ENCODE peak calls at places on chromosome 15, in nine cellular contexts. B is HCT116, R is RWPE1, Z is fibroblast of lung, P is cardiac muscle cell, D is brain microvascular endothelial cell, V is body of pancreas, T is tibial artery, L is astrocyte. M is an unnamed sample.
A peak's percentile ranks its signal among the peaks of the same experiment; 100 is the strongest.

GRCh38 chr15:67411491-67411890 is 109.4 kb upstream of the C15orf61 start:
- DNase-seq in V (no peak), B (no peak), P (no peak), Z (no peak), D (no peak), T (no peak), L (peak; percentile 8), R (no peak), M (no peak)

GRCh38 chr15:58441376-58442070 is 9.7 kb downstream of the LIPC start:
- DNase-seq in B (no peak), D (peak; percentile 50), P (no peak), Z (peak; percentile 77), R (peak; percentile 74), T (no peak), V (no peak), L (peak; percentile 86), M (peak; percentile 62)

GRCh38 chr15:83207622-83208356 is at the start of gene HDGFL3:
- DNase-seq in D (peak; percentile 51), P (peak; percentile 75), Z (peak; percentile 65), T (peak; percentile 82), L (peak; percentile 29), V (peak; percentile 53), B (no peak), R (peak; percentile 73), M (no peak)

GRCh38 chr15:25087137-25087536 is 132.3 kb downstream of the SNRPN start:
- DNase-seq in V (no peak), L (no peak), R (no peak), T (peak; percentile 20), P (no peak), B (no peak), D (no peak), Z (no peak), M (no peak)

GRCh38 chr15:72227192-72227586 is 3.8 kb downstream of the PKM start:
- DNase-seq in P (no peak), B (peak; percentile 59), L (peak; percentile 91), Z (peak; percentile 79), R (peak; percentile 86), D (peak; percentile 73), V (no peak), T (peak; percentile 65), M (no peak)

GRCh38 chr15:77753238-77753873 is 120.6 kb upstream of the LINGO1 start:
- DNase-seq in T (no peak), D (peak; percentile 4), L (no peak), B (no peak), R (peak; percentile 30), P (peak; percentile 84), V (no peak), Z (no peak), M (no peak)

GRCh38 chr15:76342046-76342381 is 5.4 kb downstream of the ISL2 start:
- DNase-seq in V (no peak), P (no peak), T (no peak), B (no peak), D (no peak), R (no peak), Z (no peak), L (no peak), M (no peak)

GRCh38 chr15:25803541-25803940 is 59.6 kb downstream of the ATP10A start:
- DNase-seq in B (no peak), L (no peak), P (no peak), R (no peak), Z (no peak), V (no peak), T (peak; percentile 64), D (no peak), M (no peak)

GRCh38 chr15:74121040-74121439 is 9.3 kb upstream of the ISLR2 start:
- DNase-seq in R (no peak), L (no peak), D (no peak), P (no peak), B (no peak), V (no peak), Z (no peak), T (no peak), M (no peak)

GRCh38 chr15:101120961-101121360 is 130.9 kb downstream of the CHSY1 start:
- DNase-seq in B (no peak), D (no peak), R (no peak), T (no peak), Z (no peak), L (no peak), V (no peak), P (no peak), M (no peak)

GRCh38 chr15:63109498-63110290 is 12.0 kb upstream of the LACTB start:
- DNase-seq in D (peak; percentile 72), R (no peak), Z (no peak), L (peak; percentile 61), B (no peak), T (no peak), P (no peak), V (no peak), M (no peak)
- TF ChIP-seq CTCF in D (no peak), R (no peak), Z (no peak), L (no peak), B (no peak), T (no peak), P (no peak), V (no peak), M (no peak)

DNA sequence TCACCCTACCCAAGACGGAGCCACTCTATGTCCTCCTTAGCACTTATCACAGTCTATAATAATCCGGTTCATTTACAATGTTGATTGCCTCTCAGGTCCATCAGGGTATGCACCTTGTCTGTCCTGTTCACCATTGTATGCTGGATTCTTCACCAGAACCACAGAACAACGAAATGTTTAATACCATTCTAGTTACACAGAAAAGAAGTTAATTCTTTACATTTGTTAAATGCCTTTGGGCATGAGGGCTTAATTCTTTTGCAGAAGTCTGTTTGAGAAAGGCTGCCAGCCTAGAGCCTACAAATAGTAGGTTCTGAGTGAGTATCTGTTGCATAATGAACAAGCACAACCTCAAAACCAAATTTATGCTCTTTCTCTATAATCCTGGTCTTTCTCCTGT is 22.6 kb downstream of the TTC23 start:
- DNase-seq in P (no peak), T (no peak), L (no peak), D (no peak), V (no peak), R (no peak), B (no peak), Z (no peak), M (no peak)
- H3K27ac ChIP-seq in P (no peak overlapping the region), T (no peak overlapping the region), L (no peak overlapping the region), D (no peak overlapping the region), V (no peak overlapping the region), R (no peak overlapping the region), B (no peak overlapping the region), Z (no peak overlapping the region), M (no peak overlapping the region)

GRCh38 chr15:51864408-51865056 is 35.1 kb downstream of the TMOD3 start:
- DNase-seq in P (no peak), R (peak; percentile 95), D (no peak), V (no peak), L (peak; percentile 46), B (peak; percentile 90), Z (no peak), T (no peak), M (no peak)
- TF ChIP-seq CTCF in P (no peak), R (no peak), D (no peak), V (no peak), L (no peak), B (no peak), Z (no peak), T (no peak), M (no peak)

DNA sequence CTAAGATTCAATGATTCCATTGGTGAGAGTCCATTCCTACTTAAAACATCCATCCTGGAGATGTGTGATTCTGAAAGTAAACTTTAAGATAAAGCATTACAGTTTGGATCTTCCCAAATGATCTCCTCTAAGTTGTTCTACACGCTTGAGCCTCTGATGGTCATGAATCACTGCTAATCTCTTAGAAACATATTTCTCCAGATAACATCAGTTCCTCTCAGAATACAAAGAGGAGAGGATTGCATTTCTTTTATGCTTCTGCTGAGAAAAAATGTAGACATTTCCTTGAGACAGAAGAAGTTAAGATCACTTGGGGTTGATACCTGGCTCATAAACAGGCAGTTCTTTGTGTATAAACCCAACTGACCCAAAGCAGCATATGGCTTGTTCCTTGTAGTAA is 281.2 kb upstream of the DPH6 start:
- DNase-seq in T (no peak), Z (no peak), P (no peak), L (peak; percentile 49), D (peak; percentile 28), R (no peak), B (no peak), V (no peak), M (no peak)
- H3K27ac ChIP-seq in T (no peak overlapping the region), Z (no peak overlapping the region), P (no peak overlapping the region), L (no peak overlapping the region), D (no peak overlapping the region), R (no peak overlapping the region), B (no peak overlapping the region), V (no peak overlapping the region), M (no peak overlapping the region)

DNA sequence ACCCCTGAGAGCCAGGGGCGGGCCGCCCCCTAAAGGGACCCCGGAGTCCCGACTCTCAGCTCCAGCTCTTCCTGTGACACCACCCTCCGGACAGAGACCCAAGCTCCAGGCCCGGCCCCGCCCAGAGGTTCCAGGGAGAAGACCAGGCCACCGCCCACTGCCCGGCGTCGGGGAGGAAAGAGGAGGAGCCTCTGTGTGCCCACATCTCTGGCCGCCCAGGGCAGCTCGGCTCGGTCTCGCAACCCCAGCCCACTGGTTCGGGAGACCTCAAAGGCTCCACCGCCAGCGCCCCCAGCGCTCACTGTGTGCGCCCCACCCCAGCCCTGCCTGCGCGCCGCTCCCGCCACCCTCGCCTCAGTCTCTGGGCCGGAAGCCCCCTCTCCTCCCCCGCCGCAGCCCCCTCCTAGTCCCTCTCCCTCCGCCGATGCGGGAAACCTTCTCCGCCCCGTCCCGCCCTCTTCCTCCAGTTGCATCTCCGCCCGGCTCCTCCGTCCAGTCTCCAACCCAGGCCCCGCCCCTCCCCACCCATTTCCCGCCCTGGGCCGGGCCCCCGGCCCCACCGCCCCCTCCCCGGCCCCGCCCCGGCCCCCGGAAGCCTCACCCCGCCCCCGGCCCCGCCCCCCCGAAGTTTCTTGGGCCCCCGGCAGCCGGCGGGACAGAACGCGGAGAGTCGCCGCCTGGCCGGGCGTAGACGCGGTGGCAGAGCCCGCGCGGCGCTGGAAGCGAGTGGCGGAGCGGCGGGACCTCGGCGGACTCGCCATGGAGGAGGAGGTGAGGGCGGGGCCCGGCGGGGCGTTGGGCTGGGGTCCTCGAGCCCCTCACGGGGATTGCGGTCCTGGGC is at the start of gene PLEKHO2:
- DNase-seq in V (peak; percentile 95), R (peak; percentile 98), B (peak; percentile 73), D (peak; percentile 89), L (peak; percentile 85), P (peak; percentile 95), T (peak; percentile 98), Z (peak; percentile 96), M (peak; percentile 87)
- TF ChIP-seq CTCF in V (peak; percentile 21), R (no peak), B (no peak), D (no peak), L (no peak), P (peak; percentile 12), T (peak; percentile 35), Z (no peak), M (no peak)

GRCh38 chr15:63050737-63051700 is 8.5 kb downstream of the TPM1 start:
- DNase-seq in D (peak; percentile 28), Z (peak; percentile 97), L (peak; percentile 81), T (no peak), R (no peak), P (no peak), B (no peak), V (no peak), M (peak; percentile 62)
- H3K27ac ChIP-seq in D (peak overlapping the region; percentile 75), Z (peak overlapping the region; percentile 40), L (peak overlapping the region; percentile 92), T (peak overlapping the region; percentile 97), R (no peak overlapping the region), P (peak overlapping the region; percentile 100), B (no peak overlapping the region), V (peak overlapping the region; percentile 93), M (peak overlapping the region; percentile 54)